ENCODE peak calls at places on chromosomes 7 and 10, in four cellular contexts. T is NCI-H1694 treated with DMSO at 0.1 percent for 48 hours, R is PC-3, Z is AG10803. K is an unnamed sample.
A peak's percentile ranks its signal among the peaks of the same experiment; 100 is the strongest.

GRCh38 chr10:93288679-93289634 is 193.2 kb downstream of the MYOF start:
- DNase-seq in Z (peak; percentile 96), T (peak; percentile 29), R (peak; percentile 92), K (peak; percentile 45)

GRCh38 chr10:13056461-13057077 is 43.4 kb upstream of the OPTN start:
- DNase-seq in R (peak; percentile 47), T (no peak), Z (no peak), K (no peak)

GRCh38 chr7:32587431-32587948 is 92.2 kb downstream of the AVL9 start:
- DNase-seq in R (peak; percentile 25), Z (peak; percentile 97), T (no peak), K (no peak)

GRCh38 chr10:17428616-17429097 is 25.7 kb downstream of the ST8SIA6 start:
- DNase-seq in Z (no peak), T (no peak), R (no peak), K (no peak)

GRCh38 chr7:39248041-39248692 is 270.5 kb downstream of the POU6F2 start:
- DNase-seq in T (no peak), Z (no peak), R (no peak), K (no peak)

GRCh38 chr10:58993480-58994221 is 182.8 kb upstream of the PHYHIPL start:
- DNase-seq in Z (no peak), T (no peak), R (no peak), K (peak; percentile 19)

GRCh38 chr7:66452165-66452564 is 176.5 kb upstream of the KCTD7 start:
- DNase-seq in R (peak; percentile 48), T (no peak), Z (peak; percentile 74), K (no peak)

GRCh38 chr10:52997007-52997406 is 224.4 kb upstream of the MBL2 start:
- DNase-seq in T (no peak), R (no peak), Z (no peak), K (no peak)

GRCh38 chr7:148093375-148094166 is 497.0 kb upstream of the C7orf33 start:
- DNase-seq in Z (no peak), R (no peak), T (no peak), K (no peak)

GRCh38 chr7:158268851-158269535 is 318.6 kb downstream of the PTPRN2 start:
- DNase-seq in R (no peak), Z (no peak), T (no peak), K (no peak)

GRCh38 chr7:19122018-19122588 is 4.7 kb upstream of the TWIST1 start:
- DNase-seq in Z (peak; percentile 73), T (peak; percentile 12), R (peak; percentile 74), K (no peak)

GRCh38 chr7:44559485-44559884 is 14.2 kb downstream of the DDX56 start:
- DNase-seq in Z (no peak), T (no peak), R (no peak), K (no peak)

GRCh38 chr10:10658157-10658556 is 359.5 kb upstream of the CELF2 start:
- DNase-seq in R (no peak), T (no peak), Z (no peak), K (no peak)

GRCh38 chr10:43408331-43408709 is 666 bp downstream of the HNRNPF start:
- DNase-seq in Z (no peak), T (no peak), R (no peak), K (no peak)

GRCh38 chr10:22690614-22691431 is 23.6 kb downstream of the PIP4K2A start:
- DNase-seq in T (no peak), R (no peak), Z (peak; percentile 56), K (no peak)

GRCh38 chr7:88184848-88185304 is 35.0 kb downstream of the SRI start:
- DNase-seq in R (peak; percentile 61), Z (peak; percentile 9), T (no peak), K (no peak)

GRCh38 chr7:153044981-153045380 is 285.4 kb downstream of the ACTR3B start:
- DNase-seq in R (no peak), Z (no peak), T (no peak), K (no peak)

GRCh38 chr10:52956451-52956850 is 183.9 kb upstream of the MBL2 start:
- DNase-seq in R (peak; percentile 100), Z (no peak), T (no peak), K (no peak)

GRCh38 chr10:97731346-97732051 is 5.4 kb upstream of the ZFYVE27 start:
- DNase-seq in R (peak; percentile 74), Z (peak; percentile 80), T (peak; percentile 52), K (no peak)

GRCh38 chr10:73460897-73461296 is 27.5 kb upstream of the MSS51 start:
- DNase-seq in Z (no peak), R (no peak), T (no peak), K (no peak)

GRCh38 chr7:149140784-149141183 is 6.5 kb upstream of the ZNF398 start:
- DNase-seq in R (no peak), T (no peak), Z (no peak), K (no peak)

GRCh38 chr7:139739863-139740597 is 37.8 kb downstream of the HIPK2 start:
- DNase-seq in R (peak; percentile 35), T (peak; percentile 78), Z (no peak), K (no peak)

K was measured in GM12892.